ENCODE peak calls at places on chromosomes 16 and 17, in ten cellular contexts. I is germinal center; G is AG08395; T is cardiac fibroblast; D is AG09309; L is activated CD8-positive, alpha-beta T cell treated with anti-CD3 and anti-CD28 coated beads for 36 hours; E is IMR-90; V is A172; S is dorsolateral prefrontal cortex; Z is SK-MEL-5. R is an unnamed sample.

GRCh38 chr17:68734911-68735310 is 133.7 kb upstream of the FAM20A start:
- DNase-seq in E (no peak), T (no peak), L (no peak), I (no peak), G (no peak), Z (no peak), D (no peak), S (no peak), V (no peak), R (no peak)

GRCh38 chr17:3913531-3914318 is 2.5 kb downstream of the P2RX1 start:
- DNase-seq in I (peak; percentile 87), E (peak; percentile 76), S (peak; percentile 85), G (peak; percentile 91), L (peak; percentile 90), Z (peak; percentile 79), D (peak; percentile 11), T (peak; percentile 86), V (peak; percentile 78), R (peak; percentile 74)

GRCh38 chr17:79937435-79937870 is 98.2 kb upstream of the CBX4 start:
- DNase-seq in Z (peak; percentile 82), D (no peak), V (no peak), L (peak; percentile 32), T (no peak), G (no peak), E (no peak), S (no peak), I (no peak), R (no peak)

GRCh38 chr16:9495824-9496223 is 404.4 kb downstream of the HAPSTR1 start:
- DNase-seq in L (no peak), E (no peak), D (no peak), G (no peak), T (no peak), V (no peak), S (no peak), Z (no peak), I (no peak), R (no peak)

GRCh38 chr16:8583712-8584111 is 6.6 kb downstream of the TMEM114 start:
- DNase-seq in Z (no peak), L (no peak), I (no peak), V (no peak), T (no peak), E (no peak), G (no peak), D (no peak), S (no peak), R (no peak)

GRCh38 chr16:88710556-88710955 is 4.3 kb downstream of the CTU2 start:
- DNase-seq in S (no peak), G (no peak), Z (no peak), V (no peak), L (no peak), E (no peak), T (no peak), D (no peak), I (no peak), R (no peak)

GRCh38 chr17:71496552-71496951 is 624.3 kb upstream of the SOX9 start:
- DNase-seq in D (peak; percentile 66), T (no peak), G (peak; percentile 64), L (no peak), S (no peak), E (peak; percentile 78), Z (no peak), I (no peak), V (no peak), R (peak; percentile 89)

GRCh38 chr16:70453891-70454220 is 539 bp upstream of the FCSK start:
- DNase-seq in L (no peak), I (no peak), T (no peak), S (no peak), Z (peak; percentile 62), V (no peak), G (peak; percentile 37), E (no peak), D (no peak), R (no peak)

GRCh38 chr17:75181608-75182318 is 996 bp downstream of the SUMO2 start:
- DNase-seq in E (no peak), Z (peak; percentile 41), S (no peak), I (peak; percentile 11), T (no peak), D (no peak), V (no peak), L (peak; percentile 63), G (no peak), R (peak; percentile 21)

GRCh38 chr16:15990902-15991301 is 41.5 kb downstream of the ABCC1 start:
- DNase-seq in L (no peak), D (no peak), T (no peak), S (no peak), I (no peak), E (no peak), Z (no peak), V (no peak), G (no peak), R (no peak)

GRCh38 chr17:79883202-79883601 is 44.0 kb upstream of the CBX4 start:
- DNase-seq in L (no peak), E (no peak), Z (peak; percentile 28), T (no peak), I (no peak), G (no peak), V (no peak), S (no peak), D (no peak), R (no peak)

GRCh38 chr16:47492036-47492427 is 30.9 kb downstream of the PHKB start:
- DNase-seq in G (no peak), D (no peak), E (no peak), S (no peak), T (no peak), V (no peak), Z (no peak), I (no peak), L (no peak), R (no peak)

GRCh38 chr17:61208301-61209098 is 191.1 kb upstream of the TBX2 start:
- DNase-seq in G (no peak), T (peak; percentile 34), L (no peak), V (no peak), D (no peak), E (peak; percentile 64), S (no peak), Z (peak; percentile 37), I (no peak), R (peak; percentile 87)

GRCh38 chr16:84739349-84740124 is 39.7 kb downstream of the USP10 start:
- DNase-seq in V (peak; percentile 77), Z (no peak), I (no peak), D (peak; percentile 81), T (peak; percentile 70), E (peak; percentile 97), G (peak; percentile 93), L (no peak), S (no peak), R (peak; percentile 96)

GRCh38 chr17:78237403-78238012 is 6.1 kb downstream of the TMEM235 start:
- DNase-seq in G (no peak), I (no peak), S (peak; percentile 93), Z (no peak), V (no peak), T (no peak), D (no peak), E (no peak), L (no peak), R (no peak)

GRCh38 chr16:70483426-70483825 is 29.0 kb downstream of the FCSK start:
- DNase-seq in Z (no peak), D (no peak), T (no peak), I (no peak), G (no peak), E (no peak), V (no peak), L (no peak), S (no peak), R (no peak)

GRCh38 chr17:58741121-58741625 is 14.5 kb upstream of the PPM1E start:
- DNase-seq in D (peak; percentile 14), Z (no peak), T (peak; percentile 15), V (peak; percentile 5), E (peak; percentile 81), I (no peak), G (no peak), L (no peak), S (no peak), R (peak; percentile 74)

GRCh38 chr17:29138991-29139682 is 41.1 kb downstream of the MYO18A start:
- DNase-seq in L (peak; percentile 68), D (no peak), I (peak; percentile 51), V (no peak), Z (no peak), T (no peak), E (no peak), S (no peak), G (no peak), R (no peak)

GRCh38 chr16:89918453-89919347 is at the start of gene MC1R:
- DNase-seq in S (no peak), I (peak; percentile 77), D (no peak), Z (peak; percentile 72), E (peak; percentile 21), G (no peak), L (peak; percentile 62), T (peak; percentile 66), V (peak; percentile 46), R (peak; percentile 54)

GRCh38 chr16:72149676-72150464 is 22.1 kb downstream of the PMFBP1 start:
- DNase-seq in I (no peak), D (no peak), S (no peak), T (no peak), Z (peak; percentile 23), G (no peak), L (no peak), V (peak; percentile 22), E (no peak), R (no peak)

GRCh38 chr16:1941924-1942809 is 832 bp downstream of the MSRB1 start:
- DNase-seq in S (no peak), I (no peak), L (peak; percentile 31), V (no peak), Z (no peak), E (no peak), D (no peak), G (no peak), T (peak; percentile 40), R (no peak)

GRCh38 chr16:83813818-83814653 is 6.3 kb downstream of the HSBP1 start:
- DNase-seq in I (no peak), Z (no peak), D (peak; percentile 53), S (no peak), V (peak; percentile 78), L (no peak), T (peak; percentile 72), G (peak; percentile 70), E (peak; percentile 80), R (peak; percentile 81)

GRCh38 chr16:88650749-88651275 is at the start of gene CYBA:
- DNase-seq in Z (no peak), G (peak; percentile 86), T (peak; percentile 71), L (peak; percentile 92), I (peak; percentile 94), D (no peak), E (peak; percentile 22), S (no peak), V (no peak), R (peak; percentile 60)

GRCh38 chr16:12804395-12804794 is 708 bp upstream of the CPPED1 start:
- DNase-seq in E (no peak), L (no peak), T (no peak), S (no peak), V (no peak), Z (no peak), I (no peak), G (no peak), D (no peak), R (no peak)

GRCh38 chr16:3761375-3762079 is 44.2 kb upstream of the TRAP1 start:
- DNase-seq in T (no peak), E (no peak), Z (no peak), G (no peak), I (no peak), V (no peak), L (no peak), D (no peak), S (no peak), R (no peak)

GRCh38 chr17:73644145-73645049 is at the start of gene SDK2:
- DNase-seq in I (peak; percentile 23), G (peak; percentile 35), Z (no peak), E (no peak), L (no peak), T (no peak), D (no peak), V (no peak), S (no peak), R (no peak)

R was measured in fibroblast of villous mesenchyme.